ENCODE peak calls at places on chromosome 1, in seven cellular contexts. J, A, Q, P, H, F and K are unnamed samples. For H3K36me3, the result is how much of the 10 kb centered on the place peaks cover.

GRCh38 chr1:6185635-6186382 is 5.7 kb upstream of the CHD5 start:
- DNase-seq in J (no peak), A (no peak), Q (no peak), P (peak), H (no peak), F (no peak), K (peak)

GRCh38 chr1:57934745-57935144 is 510.9 kb upstream of the DAB1 start:
- DNase-seq in J (no peak), A (no peak), Q (no peak), P (no peak), H (no peak), F (no peak), K (no peak)

GRCh38 chr1:31633117-31633516 is 11.6 kb downstream of the PEF1 start:
- DNase-seq in J (no peak), A (no peak), Q (no peak), P (no peak), H (no peak), F (peak), K (peak)

GRCh38 chr1:246141306-246141705 is 365.8 kb downstream of the SMYD3 start:
- DNase-seq in J (no peak), A (no peak), Q (no peak), P (no peak), H (no peak), F (no peak), K (no peak)

GRCh38 chr1:24867064-24867870 is 62.8 kb downstream of the RUNX3 start:
- DNase-seq in J (no peak), A (no peak), Q (no peak), P (no peak), H (peak), F (no peak), K (no peak)

GRCh38 chr1:210541680-210542358 is 213.1 kb downstream of the HHAT start:
- DNase-seq in J (no peak), A (no peak), Q (no peak), P (no peak), H (no peak), F (no peak), K (no peak)

GRCh38 chr1:159177273-159177907 is 6.0 kb downstream of the CADM3 start:
- DNase-seq in J (no peak), A (no peak), Q (no peak), P (peak), H (no peak), F (peak), K (peak)

GRCh38 chr1:8989061-8989460 is 37.2 kb downstream of the SLC2A7 start:
- DNase-seq in J (no peak), A (no peak), Q (no peak), P (no peak), H (no peak), F (no peak), K (no peak)

GRCh38 chr1:59355361-59355760 is 58.5 kb downstream of the FGGY start:
- DNase-seq in J (no peak), A (no peak), Q (no peak), P (no peak), H (no peak), F (no peak), K (no peak)

GRCh38 chr1:48248356-48248755 is 25.8 kb downstream of the SLC5A9 start:
- DNase-seq in J (no peak), A (no peak), Q (peak), P (no peak), H (no peak), F (no peak), K (no peak)

GRCh38 chr1:48250572-48250971 is 28.1 kb downstream of the SLC5A9 start:
- DNase-seq in J (no peak), A (no peak), Q (peak), P (no peak), H (no peak), F (peak), K (no peak)

GRCh38 chr1:48251858-48252257 is 29.3 kb downstream of the SLC5A9 start:
- DNase-seq in J (no peak), A (no peak), Q (no peak), P (no peak), H (no peak), F (no peak), K (no peak)

GRCh38 chr1:48251323-48251722 is 28.8 kb downstream of the SLC5A9 start:
- DNase-seq in J (no peak), A (no peak), Q (no peak), P (no peak), H (no peak), F (no peak), K (no peak)

GRCh38 chr1:48249868-48250267 is 27.4 kb downstream of the SLC5A9 start:
- DNase-seq in J (no peak), A (no peak), Q (no peak), P (no peak), H (no peak), F (no peak), K (no peak)
- TF ChIP-seq CTCF in J (no peak), A (no peak), Q (no peak), P (no peak), H (no peak), F (peak), K (no peak)

DNA sequence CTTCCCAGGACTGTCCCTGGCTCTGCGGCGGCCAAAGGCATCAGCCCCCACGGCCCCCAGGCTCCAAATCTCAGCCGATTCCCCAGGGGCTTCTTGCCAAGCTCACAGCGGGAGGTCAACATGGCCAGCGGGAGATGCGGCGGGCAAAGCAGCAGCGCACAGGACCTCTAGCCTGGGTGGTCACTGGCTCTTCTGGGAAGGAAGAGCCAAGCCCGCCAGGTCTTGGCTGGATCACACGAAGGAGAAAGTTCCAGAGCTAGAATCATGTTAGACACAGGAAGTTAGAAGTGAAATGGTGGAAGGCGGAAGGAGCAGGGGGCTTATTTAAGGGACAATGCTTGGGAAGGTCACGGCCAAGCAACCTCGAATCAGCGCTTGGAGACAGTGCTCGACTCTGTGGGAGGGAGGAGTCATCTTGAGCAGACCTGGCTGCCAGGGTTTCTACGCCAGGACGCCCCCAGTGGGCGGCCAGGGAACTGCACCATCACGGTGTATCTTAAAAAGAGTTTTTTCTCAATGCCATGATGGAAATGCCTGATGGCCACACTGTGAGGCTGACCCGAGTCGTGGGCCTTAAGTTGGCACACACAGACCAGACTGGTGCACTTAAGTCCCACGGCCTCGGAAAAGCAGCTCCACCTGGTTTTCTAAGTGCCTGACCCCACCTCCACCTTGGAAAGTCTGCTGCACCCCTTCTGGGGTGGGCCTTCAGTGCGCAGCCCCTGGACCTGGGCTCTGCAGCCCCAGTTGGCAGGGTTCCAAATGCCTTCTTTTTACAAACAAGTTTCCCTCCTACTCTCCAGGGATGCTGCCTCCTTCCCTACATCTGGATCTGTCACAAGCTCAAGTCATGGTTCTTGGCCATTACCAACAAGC is 29.3 kb downstream of the SLC66A1 start:
- DNase-seq in J (peak), A (peak), Q (peak), P (peak), H (peak), F (peak), K (peak)
- H3K36me3 ChIP-seq in J (under half), A (half or more), Q (under half), P (under half), H (half or more), F (under half), K (under half)

GRCh38 chr1:184116287-184116686 is 64.8 kb downstream of the TSEN15 start:
- DNase-seq in J (no peak), A (no peak), Q (no peak), P (no peak), H (no peak), F (no peak), K (no peak)

GRCh38 chr1:184112176-184112948 is 60.8 kb downstream of the TSEN15 start:
- DNase-seq in J (no peak), A (no peak), Q (no peak), P (peak), H (no peak), F (no peak), K (no peak)

GRCh38 chr1:184114818-184115398 is 63.4 kb downstream of the TSEN15 start:
- DNase-seq in J (no peak), A (no peak), Q (no peak), P (no peak), H (no peak), F (no peak), K (no peak)

GRCh38 chr1:184113251-184113650 is 61.7 kb downstream of the TSEN15 start:
- DNase-seq in J (no peak), A (no peak), Q (no peak), P (no peak), H (no peak), F (no peak), K (no peak)

DNA sequence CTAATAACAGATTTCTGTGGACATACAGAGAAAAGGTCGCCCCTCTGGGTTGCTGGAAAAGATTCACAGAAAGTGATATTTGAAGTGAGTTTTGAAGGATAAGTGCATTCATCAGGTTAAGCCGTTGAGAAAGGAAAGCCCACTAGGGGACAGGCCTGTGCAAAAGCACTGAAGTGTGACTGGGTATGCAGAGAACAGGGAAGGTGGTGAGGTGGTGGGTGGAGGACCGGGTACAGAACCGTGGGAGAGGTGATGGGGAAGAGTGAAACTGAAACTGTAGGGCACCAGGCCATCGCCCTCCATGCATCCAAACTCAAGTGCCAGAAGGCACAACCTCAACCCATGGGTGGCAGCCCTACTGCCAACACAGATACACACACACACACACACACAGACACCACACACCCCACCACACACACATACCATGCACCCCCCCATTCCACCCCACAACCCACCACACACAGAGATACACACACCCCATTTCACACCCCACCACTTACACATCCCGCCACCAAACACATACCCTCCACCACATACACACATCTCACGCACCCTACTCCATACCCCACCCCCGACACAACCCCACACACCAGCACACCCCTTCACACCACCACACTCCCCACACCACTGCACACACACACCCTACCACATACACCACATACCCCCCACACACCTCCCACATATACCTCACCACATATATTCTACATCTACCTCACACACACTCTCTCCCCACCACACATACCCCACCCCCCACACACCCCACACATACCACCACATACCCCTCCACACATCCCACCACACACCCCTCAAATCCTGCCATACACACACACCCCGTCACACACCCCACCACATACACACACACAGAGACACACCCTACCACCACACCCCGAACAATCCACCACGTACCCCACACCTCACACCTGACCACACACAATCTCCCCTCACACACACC is 59.0 kb downstream of the TSEN15 start:
- DNase-seq in J (no peak), A (no peak), Q (no peak), P (no peak), H (no peak), F (no peak), K (no peak)
- TF ChIP-seq CTCF in J (no peak), A (no peak), Q (no peak), P (no peak), H (no peak), F (no peak), K (no peak)

GRCh38 chr1:21751281-21751680 is 31.7 kb downstream of the USP48 start:
- DNase-seq in J (no peak), A (no peak), Q (no peak), P (no peak), H (no peak), F (no peak), K (no peak)
- H3K36me3 ChIP-seq in J (under half), A (half or more), Q (under half), P (under half), H (half or more), F (half or more), K (under half)

GRCh38 chr1:18363436-18363835 is 117.3 kb upstream of the KLHDC7A start:
- DNase-seq in J (no peak), A (no peak), Q (no peak), P (no peak), H (no peak), F (no peak), K (no peak)

GRCh38 chr1:18358600-18358999 is 122.1 kb upstream of the KLHDC7A start:
- DNase-seq in J (no peak), A (no peak), Q (no peak), P (no peak), H (no peak), F (no peak), K (no peak)

GRCh38 chr1:18360251-18360650 is 120.5 kb upstream of the KLHDC7A start:
- DNase-seq in J (no peak), A (no peak), Q (no peak), P (peak), H (no peak), F (no peak), K (no peak)

GRCh38 chr1:18365099-18365705 is 115.5 kb upstream of the KLHDC7A start:
- DNase-seq in J (no peak), A (no peak), Q (no peak), P (no peak), H (no peak), F (no peak), K (no peak)

GRCh38 chr1:18362150-18362549 is 118.6 kb upstream of the KLHDC7A start:
- DNase-seq in J (no peak), A (no peak), Q (no peak), P (no peak), H (no peak), F (no peak), K (no peak)
- TF ChIP-seq CTCF in J (no peak), A (no peak), Q (no peak), P (no peak), H (no peak), F (no peak), K (no peak)